ENCODE peak calls at places on chromosome 4, in six cellular contexts. B is AG10803, L is IMR-90, A is tibial nerve, P is dorsolateral prefrontal cortex, C is cardiac fibroblast. J is an unnamed sample.

GRCh38 chr4:151942971-151943370 is 182.2 kb upstream of the GATB start:
- DNase-seq in B (no peak), L (no peak), A (no peak), P (no peak), C (no peak), J (no peak)

GRCh38 chr4:111066887-111067286 is 444.0 kb upstream of the PITX2 start:
- DNase-seq in B (peak; percentile 67), L (peak; percentile 39), A (no peak), P (no peak), C (peak; percentile 22), J (no peak)

GRCh38 chr4:105741548-105741947 is 33.0 kb downstream of the GSTCD start:
- DNase-seq in B (peak; percentile 3), L (peak; percentile 35), A (no peak), P (no peak), C (peak; percentile 63), J (no peak)

GRCh38 chr4:165872443-165873297 is at the start of gene TLL1:
- DNase-seq in B (no peak), L (no peak), A (no peak), P (no peak), C (peak; percentile 38), J (no peak)

GRCh38 chr4:99447079-99447478 is 11.9 kb upstream of the ADH7 start:
- DNase-seq in B (peak; percentile 64), L (peak; percentile 43), A (no peak), P (no peak), C (peak; percentile 80), J (no peak)

GRCh38 chr4:110682311-110682710 is 59.4 kb upstream of the PITX2 start:
- DNase-seq in B (peak; percentile 70), L (no peak), A (no peak), P (no peak), C (no peak), J (no peak)

GRCh38 chr4:122450847-122451246 is 5.7 kb downstream of the IL2 start:
- DNase-seq in B (peak; percentile 7), L (peak; percentile 10), A (no peak), P (no peak), C (peak; percentile 47), J (no peak)

GRCh38 chr4:82421796-82422560 is 8.3 kb downstream of the HNRNPDL start:
- DNase-seq in B (no peak), L (no peak), A (no peak), P (no peak), C (no peak), J (no peak)

GRCh38 chr4:176635372-176636261 is 157.1 kb downstream of the VEGFC start:
- DNase-seq in B (peak; percentile 84), L (peak; percentile 90), A (no peak), P (no peak), C (peak; percentile 99), J (no peak)

GRCh38 chr4:184268574-184269160 is 51.0 kb upstream of the ENPP6 start:
- DNase-seq in B (no peak), L (no peak), A (no peak), P (no peak), C (no peak), J (no peak)

GRCh38 chr4:146450524-146450923 is 71.2 kb downstream of the SLC10A7 start:
- DNase-seq in B (no peak), L (peak; percentile 29), A (no peak), P (no peak), C (peak; percentile 26), J (no peak)

GRCh38 chr4:188778880-188779279 is 639.6 kb downstream of the TRIML1 start:
- DNase-seq in B (peak; percentile 37), L (peak; percentile 69), A (no peak), P (no peak), C (peak; percentile 64), J (no peak)

GRCh38 chr4:77745792-77746191 is 73.4 kb downstream of the CNOT6L start:
- DNase-seq in B (no peak), L (no peak), A (no peak), P (no peak), C (no peak), J (no peak)

GRCh38 chr4:103904126-103904525 is 184.3 kb upstream of the TACR3 start:
- DNase-seq in B (peak; percentile 6), L (no peak), A (no peak), P (no peak), C (no peak), J (no peak)

GRCh38 chr4:6134612-6135220 is 65.6 kb downstream of the JAKMIP1 start:
- DNase-seq in B (no peak), L (no peak), A (no peak), P (no peak), C (no peak), J (no peak)

GRCh38 chr4:8914461-8915171 is 43.0 kb upstream of the HMX1 start:
- DNase-seq in B (no peak), L (no peak), A (no peak), P (peak; percentile 40), C (no peak), J (no peak)

GRCh38 chr4:661231-661630 is 12.8 kb downstream of the ATP5ME start:
- DNase-seq in B (no peak), L (no peak), A (no peak), P (no peak), C (no peak), J (no peak)

GRCh38 chr4:7808752-7809151 is 130.9 kb downstream of the AFAP1 start:
- DNase-seq in B (peak; percentile 67), L (peak; percentile 93), A (no peak), P (no peak), C (peak; percentile 91), J (no peak)

GRCh38 chr4:2942037-2942531 is 21.1 kb downstream of the NOP14 start:
- DNase-seq in B (no peak), L (no peak), A (no peak), P (peak; percentile 32), C (no peak), J (peak; percentile 15)

GRCh38 chr4:152454398-152455011 is 81.4 kb downstream of the FBXW7 start:
- DNase-seq in B (peak; percentile 40), L (peak; percentile 46), A (no peak), P (no peak), C (peak; percentile 55), J (no peak)

GRCh38 chr4:40395908-40396806 is 61.0 kb downstream of the CHRNA9 start:
- DNase-seq in B (no peak), L (no peak), A (no peak), P (no peak), C (peak; percentile 37), J (no peak)

GRCh38 chr4:2825740-2826139 is 17.9 kb upstream of the ADD1 start:
- DNase-seq in B (no peak), L (no peak), A (no peak), P (peak; percentile 44), C (no peak), J (no peak)

GRCh38 chr4:176611351-176611750 is 181.4 kb downstream of the VEGFC start:
- DNase-seq in B (no peak), L (peak; percentile 15), A (no peak), P (no peak), C (no peak), J (no peak)

GRCh38 chr4:20297246-20297645 is 45.5 kb downstream of the SLIT2 start:
- DNase-seq in B (peak; percentile 77), L (peak; percentile 32), A (no peak), P (no peak), C (peak; percentile 44), J (no peak)

GRCh38 chr4:176444741-176445140 is 125.0 kb downstream of the SPCS3 start:
- DNase-seq in B (peak; percentile 72), L (peak; percentile 91), A (no peak), P (no peak), C (peak; percentile 82), J (no peak)

GRCh38 chr4:147735413-147736301 is 3.8 kb downstream of the ARHGAP10 start:
- DNase-seq in B (peak; percentile 25), L (no peak), A (no peak), P (no peak), C (no peak), J (no peak)

GRCh38 chr4:147731611-147732515 is at the start of gene ARHGAP10:
- DNase-seq in B (peak; percentile 79), L (peak; percentile 82), A (peak; percentile 42), P (no peak), C (peak; percentile 78), J (peak; percentile 26)

GRCh38 chr4:147734496-147734895 is 2.6 kb downstream of the ARHGAP10 start:
- DNase-seq in B (no peak), L (no peak), A (no peak), P (no peak), C (no peak), J (no peak)

GRCh38 chr4:147732516-147733193 is 767 bp downstream of the ARHGAP10 start:
- DNase-seq in B (peak; percentile 31), L (peak; percentile 39), A (no peak), P (no peak), C (peak; percentile 42), J (no peak)

DNA sequence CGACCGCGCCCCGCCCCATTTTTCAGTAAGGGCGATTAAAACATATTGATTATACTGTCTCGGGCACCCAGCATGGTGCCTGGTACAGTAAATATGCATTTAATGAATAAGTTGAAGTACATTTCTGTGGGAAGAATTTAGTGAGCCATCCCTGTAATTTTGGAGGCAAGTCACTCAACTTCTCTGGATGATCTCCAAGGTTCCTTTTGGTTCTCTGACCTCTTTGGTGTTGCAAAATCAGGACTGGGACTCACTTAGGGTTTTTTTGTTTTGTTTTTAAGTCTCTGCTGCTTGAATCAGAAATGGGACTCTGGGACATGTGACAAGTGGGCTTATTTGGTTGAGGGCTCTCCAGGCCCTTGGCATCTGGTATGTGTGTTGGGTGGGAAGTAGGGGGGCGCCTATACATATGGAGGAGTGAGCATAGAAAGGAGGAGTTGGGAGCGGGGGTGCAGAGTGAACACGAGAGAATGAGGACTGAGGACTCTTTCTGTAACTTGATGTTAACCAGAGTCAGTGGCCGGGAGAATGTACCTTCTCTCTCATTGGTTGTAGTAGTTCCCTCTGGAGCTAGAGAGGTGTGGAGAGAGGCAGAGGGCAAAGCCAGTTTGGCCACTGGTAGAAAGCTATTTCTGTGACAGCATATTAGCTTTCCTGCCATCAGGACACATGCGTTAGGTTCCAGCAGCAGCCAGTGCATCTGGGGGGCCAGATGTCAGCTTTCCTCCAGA is 1.9 kb downstream of the ARHGAP10 start:
- DNase-seq in B (peak; percentile 66), L (peak; percentile 58), A (no peak), P (no peak), C (peak; percentile 76), J (no peak)
- TF ChIP-seq CTCF in B (no peak), L (no peak), A (no peak), P (no peak), C (no peak), J (no peak)

GRCh38 chr4:168645933-168646768 is 149.3 kb downstream of the PALLD start:
- DNase-seq in B (no peak), L (no peak), A (no peak), P (no peak), C (no peak), J (no peak)
- TF ChIP-seq CTCF in B (no peak), L (no peak), A (no peak), P (no peak), C (no peak), J (no peak)

DNA sequence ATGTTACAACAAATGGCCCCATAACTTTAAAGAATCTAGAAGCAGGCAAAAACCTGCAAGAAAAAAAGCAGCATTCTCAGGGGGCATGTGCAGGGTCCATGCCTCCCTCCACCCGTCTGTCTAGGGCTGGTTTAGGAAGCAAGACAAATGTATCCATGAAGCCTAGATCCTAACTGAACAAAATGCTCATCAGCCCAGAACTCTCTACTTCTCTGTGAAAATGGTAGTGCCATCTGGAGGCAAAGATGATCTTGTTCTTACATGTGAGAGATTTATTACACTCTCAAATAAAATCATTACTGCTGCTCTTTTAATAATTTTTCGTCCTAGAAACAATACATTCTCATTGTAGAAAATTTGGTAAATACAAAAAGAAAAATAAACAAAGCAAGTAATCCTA is 26.7 kb downstream of the NR3C2 start:
- DNase-seq in B (no peak), L (peak; percentile 3), A (no peak), P (no peak), C (peak; percentile 42), J (no peak)
- TF ChIP-seq CTCF in B (no peak), L (no peak), A (no peak), P (peak; percentile 35), C (no peak), J (peak; percentile 43)

GRCh38 chr4:156154978-156155377 is 201.3 kb upstream of the CTSO start:
- DNase-seq in B (no peak), L (no peak), A (no peak), P (no peak), C (peak; percentile 20), J (no peak)
- TF ChIP-seq CTCF in B (peak; percentile 45), L (no peak), A (no peak), P (no peak), C (peak; percentile 22), J (peak; percentile 9)